ENCODE peak calls at places on chromosomes 11 and 22, in four cellular contexts. M is astrocyte, Z is heart right ventricle, W is RWPE2. H is an unnamed sample. For H3K27me3, the result is how much of the 10 kb centered on the place peaks cover.

GRCh38 chr22:46149493-46149997 is 781 bp upstream of the PPARA start:
- DNase-seq in Z (peak), W (no peak), M (no peak), H (no peak)

GRCh38 chr22:46017166-46017565 is 40.2 kb upstream of the WNT7B start:
- DNase-seq in M (peak), W (no peak), Z (no peak), H (no peak)

GRCh38 chr22:25700996-25701815 is 40.8 kb upstream of the MYO18B start:
- DNase-seq in M (peak), W (no peak), Z (peak), H (no peak)

GRCh38 chr22:28594784-28595324 is 84.8 kb downstream of the TTC28 start:
- DNase-seq in M (peak), Z (no peak), W (no peak), H (no peak)

GRCh38 chr11:60252709-60253108 is 9.8 kb upstream of the MS4A4E start:
- DNase-seq in Z (no peak), M (no peak), W (no peak), H (no peak)

GRCh38 chr11:108975641-108976071 is 310.8 kb downstream of the DDX10 start:
- DNase-seq in W (no peak), Z (peak), M (no peak), H (no peak)

GRCh38 chr11:2709429-2709828 is 9.6 kb upstream of the KCNQ1OT1 start:
- DNase-seq in W (no peak), M (no peak), Z (no peak), H (no peak)

GRCh38 chr11:110828086-110828485 is 115.8 kb upstream of the ARHGAP20 start:
- DNase-seq in W (no peak), Z (no peak), M (peak), H (no peak)

GRCh38 chr11:17116121-17116520 is 38.7 kb upstream of the RPS13 start:
- DNase-seq in Z (no peak), W (no peak), M (peak), H (no peak)

GRCh38 chr11:63537293-63538101 is 889 bp downstream of the PLAAT4 start:
- DNase-seq in M (peak), Z (peak), W (no peak), H (peak)

GRCh38 chr11:30016588-30017363 is at the start of gene KCNA4:
- DNase-seq in Z (peak), M (no peak), W (no peak), H (peak)

GRCh38 chr11:114044042-114044871 is 15.3 kb upstream of the ZBTB16 start:
- DNase-seq in Z (peak), M (no peak), W (no peak), H (no peak)

GRCh38 chr11:3824714-3825472 is 15.9 kb downstream of the RHOG start:
- DNase-seq in W (no peak), Z (peak), M (no peak), H (peak)

GRCh38 chr11:64649304-64649703 is 58.3 kb downstream of the SLC22A12 start:
- DNase-seq in Z (no peak), W (no peak), M (no peak), H (no peak)

GRCh38 chr11:331332-332060 is 10.8 kb upstream of the IFITM3 start:
- DNase-seq in Z (no peak), W (no peak), M (no peak), H (no peak)

GRCh38 chr11:132022718-132023117 is 652.3 kb downstream of the NTM start:
- DNase-seq in W (no peak), Z (no peak), M (peak), H (no peak)

GRCh38 chr11:28924007-28924406 is 815.8 kb downstream of the METTL15 start:
- DNase-seq in W (no peak), Z (no peak), M (no peak), H (no peak)

GRCh38 chr11:5550440-5551095 is 2.2 kb upstream of the OR52H1 start:
- DNase-seq in W (no peak), Z (no peak), M (peak), H (no peak)

GRCh38 chr11:134939905-134940304 is 527.9 kb upstream of the B3GAT1 start:
- DNase-seq in Z (peak), M (no peak), W (no peak), H (no peak)

GRCh38 chr11:45423475-45424081 is 137.4 kb upstream of the SYT13 start:
- DNase-seq in W (no peak), M (no peak), Z (no peak), H (no peak)

DNA sequence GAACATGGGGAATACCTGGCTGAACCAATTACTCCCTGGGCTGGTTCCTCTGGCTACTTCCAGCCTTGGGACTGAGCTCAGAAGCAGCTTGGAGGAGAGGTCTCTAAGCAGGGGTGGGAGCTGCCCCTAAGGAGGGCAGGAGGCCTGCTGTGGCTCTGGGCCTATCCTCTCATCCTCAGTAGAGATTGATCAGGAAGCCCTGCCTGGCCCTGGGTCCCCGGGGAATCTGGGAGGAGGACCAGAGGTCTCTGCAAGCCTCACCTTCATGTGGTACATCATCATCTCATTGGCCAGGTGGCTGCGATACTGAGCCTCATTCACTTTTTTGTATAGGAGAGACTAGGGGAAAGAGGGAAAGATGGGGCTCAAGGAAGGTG is 91.1 kb downstream of the PDE2A start:
- DNase-seq in W (peak), M (no peak), Z (no peak), H (no peak)
- H3K27me3 ChIP-seq in W (under half), M (under half), Z (under half), H (under half)

GRCh38 chr11:40293655-40294342 is 1165.7 kb downstream of the LRRC4C start:
- DNase-seq in M (peak), Z (peak), W (no peak), H (peak)
- H3K27me3 ChIP-seq in M (under half), Z (under half), W (half or more), H (under half)

GRCh38 chr11:65814131-65814959 is 19.4 kb upstream of the SNX32 start:
- DNase-seq in Z (no peak), W (no peak), M (no peak), H (no peak)
- H3K27me3 ChIP-seq in Z (under half), W (under half), M (under half), H (under half)

DNA sequence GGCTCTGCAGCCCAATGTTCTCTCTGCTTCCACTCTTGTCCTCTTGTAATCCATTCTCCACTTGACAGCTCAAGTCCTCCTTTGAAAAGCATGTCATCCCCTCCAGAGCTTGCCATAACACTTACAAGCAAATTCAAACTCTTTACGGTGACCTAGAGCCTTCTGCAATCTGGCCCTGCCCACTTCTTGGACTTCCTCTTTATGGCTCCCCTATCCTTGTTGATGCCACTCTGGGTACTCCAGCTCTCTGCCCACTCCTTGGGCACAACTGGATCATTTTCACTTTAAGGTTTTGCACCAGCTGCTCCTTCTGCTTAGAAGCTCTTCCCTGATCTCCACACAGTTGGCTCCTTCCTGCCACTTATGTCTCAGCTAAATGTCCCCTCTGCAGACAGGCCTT is 217.9 kb downstream of the DSCAML1 start:
- DNase-seq in M (no peak), W (no peak), Z (no peak), H (no peak)
- H3K27me3 ChIP-seq in M (under half), W (under half), Z (under half), H (under half)

DNA sequence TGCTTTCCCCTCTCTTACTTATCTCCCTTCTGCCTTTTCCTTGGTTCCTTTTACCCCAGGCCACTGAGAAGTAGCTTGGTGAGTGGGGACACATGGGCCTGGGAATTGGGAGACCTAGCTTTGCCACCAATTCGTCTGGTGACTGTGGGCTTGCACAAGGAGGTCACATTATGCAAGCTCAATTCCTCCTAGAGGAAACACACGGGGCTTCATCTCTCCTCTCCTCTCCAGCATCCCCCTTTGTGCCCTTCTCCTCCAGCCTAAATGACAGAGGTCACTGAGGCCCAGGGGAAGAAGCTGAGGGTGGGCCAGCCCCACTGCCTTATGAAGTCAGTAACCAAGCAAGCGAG is 2.2 kb downstream of the CLCF1 start:
- DNase-seq in M (no peak), Z (no peak), W (no peak), H (no peak)
- H3K27me3 ChIP-seq in M (under half), Z (under half), W (under half), H (under half)

DNA sequence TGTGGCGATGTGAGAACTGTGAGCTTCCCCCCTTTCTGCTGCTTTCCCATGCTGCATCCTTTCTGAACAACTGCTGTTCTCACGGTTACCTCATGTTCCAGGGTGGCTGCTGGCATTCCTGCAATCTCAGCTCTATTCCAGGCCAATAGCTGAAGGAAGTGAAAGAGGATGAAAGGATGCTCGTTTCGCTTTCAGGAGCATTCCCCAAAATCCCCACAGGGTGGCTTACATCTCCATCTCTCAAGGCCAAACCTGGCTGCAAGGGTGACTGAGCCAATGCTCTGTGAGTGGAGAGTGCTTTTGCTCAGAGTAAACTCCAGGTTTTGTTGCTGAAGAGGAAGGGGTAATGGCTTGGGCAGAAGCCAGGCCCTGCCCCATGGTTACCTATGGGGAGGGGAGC is 848.2 kb downstream of the BRD1 start:
- DNase-seq in Z (no peak), M (no peak), W (no peak), H (no peak)
- H3K27me3 ChIP-seq in Z (under half), M (under half), W (under half), H (under half)

DNA sequence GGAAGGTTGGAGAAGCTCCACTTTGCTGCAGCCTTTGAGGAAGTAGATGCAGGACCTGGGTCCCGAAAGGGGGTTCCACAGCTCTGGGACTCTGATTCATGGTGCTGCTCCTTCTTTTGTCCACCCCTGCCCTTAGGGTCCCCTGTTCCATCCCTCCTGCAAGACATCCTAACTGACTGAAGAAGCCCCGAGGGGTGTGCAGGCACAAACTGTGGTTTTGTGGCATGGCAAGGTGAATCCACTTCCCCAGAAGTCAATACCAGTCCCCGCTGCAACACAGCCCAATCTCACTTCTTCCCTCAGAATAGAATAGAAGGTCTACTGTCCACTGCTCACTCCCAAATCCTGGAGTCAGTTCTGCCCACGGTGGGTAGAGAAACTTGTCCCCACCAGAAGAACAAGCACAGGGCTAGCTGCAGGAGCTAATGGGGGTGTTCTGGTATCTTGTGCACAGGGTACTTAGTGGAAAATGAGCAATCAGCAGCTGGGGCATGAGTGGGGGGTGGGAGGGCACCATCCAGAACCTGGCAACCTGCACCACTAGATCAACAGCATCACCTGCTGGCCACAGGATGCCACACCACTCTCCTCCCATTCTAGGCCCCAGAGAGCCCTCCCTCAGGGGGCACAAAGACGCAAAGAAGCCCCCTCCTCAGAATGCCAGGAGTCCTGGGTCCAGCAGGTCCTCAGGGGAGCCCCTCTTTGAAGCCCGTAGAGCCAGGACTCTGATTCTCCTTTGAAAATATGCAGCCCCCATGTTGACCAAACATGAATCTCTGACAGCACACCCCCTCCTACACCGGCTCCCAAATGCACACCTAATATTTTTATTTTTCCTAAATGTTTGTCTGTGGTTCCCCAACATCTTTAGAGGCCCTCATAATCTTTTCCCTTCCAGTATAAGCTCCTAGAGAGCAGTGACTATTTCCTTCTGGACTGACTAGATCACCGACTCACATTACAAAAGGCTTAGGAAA is 14.1 kb downstream of the SPATA19 start:
- DNase-seq in W (no peak), M (no peak), Z (no peak), H (no peak)
- H3K27me3 ChIP-seq in W (under half), M (under half), Z (under half), H (under half)

DNA sequence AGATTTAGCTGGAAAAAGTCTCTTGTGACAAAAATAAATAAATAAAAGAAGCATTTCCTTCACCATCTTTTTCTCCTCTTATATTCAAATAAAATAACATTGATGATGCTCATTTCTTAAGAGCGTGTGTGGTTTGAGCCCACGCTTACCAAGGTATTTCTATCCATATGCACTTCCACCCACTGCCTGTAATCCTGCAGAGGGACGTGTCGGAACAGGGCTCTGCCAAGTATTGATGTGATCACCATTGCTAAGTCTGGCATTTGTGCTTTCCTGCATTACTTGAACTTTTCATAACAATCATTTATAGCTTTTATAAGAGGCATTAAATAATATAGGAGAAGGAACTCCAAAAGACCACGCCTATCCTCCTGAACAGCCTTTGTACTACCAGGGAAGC is 107.6 kb downstream of the SHANK2 start:
- DNase-seq in M (no peak), Z (no peak), W (no peak), H (no peak)
- H3K27me3 ChIP-seq in M (under half), Z (under half), W (under half), H (under half)